ENCODE peak calls at places on chromosomes 6 and 20, in six cellular contexts. A is H9; O is CD8-positive, alpha-beta memory T cell; F is upper lobe of left lung; R is CD8-positive, alpha-beta T cell; T is aorta. H is an unnamed sample.

GRCh38 chr6:109179507-109179906 is 84.2 kb downstream of the CEP57L1 start:
- DNase-seq in A (no peak), O (no peak), F (no peak), R (no peak), T (no peak), H (no peak)

GRCh38 chr6:2977290-2977689 is 5.9 kb upstream of the SERPINB6 start:
- DNase-seq in A (no peak), O (no peak), F (no peak), R (no peak), T (no peak), H (no peak)

GRCh38 chr20:64053841-64054661 is 4.6 kb upstream of the SOX18 start:
- DNase-seq in A (peak), O (no peak), F (peak), R (no peak), T (no peak), H (no peak)

GRCh38 chr6:46325561-46326525 is 155.1 kb upstream of the ENPP5 start:
- DNase-seq in A (no peak), O (peak), F (no peak), R (no peak), T (peak), H (peak)

GRCh38 chr6:88368071-88368787 is 202.1 kb upstream of the CNR1 start:
- DNase-seq in A (no peak), O (no peak), F (no peak), R (no peak), T (no peak), H (no peak)

GRCh38 chr6:169619650-169620049 is 82.2 kb downstream of the WDR27 start:
- DNase-seq in A (no peak), O (no peak), F (no peak), R (no peak), T (no peak), H (no peak)

GRCh38 chr6:14665827-14666724 is 548.5 kb downstream of the CD83 start:
- DNase-seq in A (no peak), O (no peak), F (peak), R (no peak), T (no peak), H (no peak)

GRCh38 chr20:24651171-24651972 is 181.9 kb downstream of the SYNDIG1 start:
- DNase-seq in A (no peak), O (no peak), F (no peak), R (no peak), T (no peak), H (no peak)

GRCh38 chr6:130432838-130433237 is 67.0 kb downstream of the TMEM200A start:
- DNase-seq in A (no peak), O (no peak), F (no peak), R (no peak), T (no peak), H (no peak)

GRCh38 chr20:58634121-58634817 is 16.8 kb upstream of the STX16 start:
- DNase-seq in A (no peak), O (no peak), F (no peak), R (no peak), T (no peak), H (no peak)

GRCh38 chr20:5621305-5621704 is 128.9 kb upstream of the SHLD1 start:
- DNase-seq in A (no peak), O (no peak), F (no peak), R (no peak), T (no peak), H (no peak)

GRCh38 chr6:80742481-80742880 is 636.0 kb downstream of the BCKDHB start:
- DNase-seq in A (no peak), O (no peak), F (no peak), R (no peak), T (no peak), H (no peak)

GRCh38 chr6:35053701-35054100 is 87.4 kb downstream of the TCP11 start:
- DNase-seq in A (no peak), O (no peak), F (no peak), R (no peak), T (no peak), H (no peak)

GRCh38 chr20:49452011-49452482 is 30.4 kb downstream of the KCNB1 start:
- DNase-seq in A (no peak), O (no peak), F (no peak), R (no peak), T (no peak), H (peak)

GRCh38 chr6:52420668-52421358 is 671 bp downstream of the EFHC1 start:
- DNase-seq in A (peak), O (no peak), F (no peak), R (no peak), T (no peak), H (no peak)

GRCh38 chr6:143673638-143674037 is 4.1 kb upstream of the PHACTR2 start:
- DNase-seq in A (no peak), O (no peak), F (peak), R (no peak), T (no peak), H (no peak)

GRCh38 chr6:10030942-10031537 is 383.8 kb downstream of the TFAP2A start:
- DNase-seq in A (no peak), O (no peak), F (no peak), R (no peak), T (no peak), H (no peak)
- H3K27ac ChIP-seq in A (no peak), O (no peak), F (no peak), R (no peak), T (no peak), H (no peak)

GRCh38 chr6:125752773-125753172 is 3.3 kb downstream of the HEY2 start:
- DNase-seq in A (no peak), O (no peak), F (no peak), R (no peak), T (no peak), H (no peak)

GRCh38 chr6:125750692-125751333 is 1.4 kb downstream of the HEY2 start:
- DNase-seq in A (no peak), O (no peak), F (no peak), R (no peak), T (no peak), H (no peak)

GRCh38 chr6:125749864-125750691 is 646 bp downstream of the HEY2 start:
- DNase-seq in A (no peak), O (peak), F (no peak), R (no peak), T (peak), H (no peak)

GRCh38 chr6:125753218-125753936 is 3.9 kb downstream of the HEY2 start:
- DNase-seq in A (no peak), O (peak), F (no peak), R (no peak), T (no peak), H (no peak)

GRCh38 chr6:125751334-125751916 is 2.0 kb downstream of the HEY2 start:
- DNase-seq in A (no peak), O (no peak), F (no peak), R (no peak), T (no peak), H (no peak)
- H3K27ac ChIP-seq in A (no peak), O (no peak), F (no peak), R (no peak), T (peak), H (no peak)

GRCh38 chr6:157047328-157047727 is 270.1 kb downstream of the ARID1B start:
- DNase-seq in A (no peak), O (no peak), F (no peak), R (no peak), T (no peak), H (no peak)

GRCh38 chr6:157047951-157048350 is 270.8 kb downstream of the ARID1B start:
- DNase-seq in A (no peak), O (no peak), F (no peak), R (no peak), T (no peak), H (no peak)

GRCh38 chr6:157050537-157051280 is 272.6 kb downstream of the TMEM242 start:
- DNase-seq in A (no peak), O (no peak), F (no peak), R (no peak), T (no peak), H (no peak)

GRCh38 chr6:157046776-157047175 is 269.6 kb downstream of the ARID1B start:
- DNase-seq in A (no peak), O (no peak), F (no peak), R (no peak), T (no peak), H (no peak)

GRCh38 chr6:157049126-157049525 is 271.9 kb downstream of the ARID1B start:
- DNase-seq in A (no peak), O (no peak), F (peak), R (no peak), T (no peak), H (no peak)
- H3K27ac ChIP-seq in A (no peak), O (peak), F (no peak), R (no peak), T (no peak), H (no peak)

GRCh38 chr6:166637001-166637400 is 9.9 kb upstream of the RPS6KA2 start:
- DNase-seq in A (no peak), O (no peak), F (no peak), R (no peak), T (peak), H (no peak)
- H3K27ac ChIP-seq in A (no peak), O (no peak), F (peak), R (no peak), T (no peak), H (no peak)

GRCh38 chr20:45945678-45946148 is 11.2 kb downstream of the PCIF1 start:
- DNase-seq in A (no peak), O (no peak), F (no peak), R (no peak), T (no peak), H (no peak)
- H3K27ac ChIP-seq in A (no peak), O (no peak), F (no peak), R (no peak), T (no peak), H (peak)

DNA sequence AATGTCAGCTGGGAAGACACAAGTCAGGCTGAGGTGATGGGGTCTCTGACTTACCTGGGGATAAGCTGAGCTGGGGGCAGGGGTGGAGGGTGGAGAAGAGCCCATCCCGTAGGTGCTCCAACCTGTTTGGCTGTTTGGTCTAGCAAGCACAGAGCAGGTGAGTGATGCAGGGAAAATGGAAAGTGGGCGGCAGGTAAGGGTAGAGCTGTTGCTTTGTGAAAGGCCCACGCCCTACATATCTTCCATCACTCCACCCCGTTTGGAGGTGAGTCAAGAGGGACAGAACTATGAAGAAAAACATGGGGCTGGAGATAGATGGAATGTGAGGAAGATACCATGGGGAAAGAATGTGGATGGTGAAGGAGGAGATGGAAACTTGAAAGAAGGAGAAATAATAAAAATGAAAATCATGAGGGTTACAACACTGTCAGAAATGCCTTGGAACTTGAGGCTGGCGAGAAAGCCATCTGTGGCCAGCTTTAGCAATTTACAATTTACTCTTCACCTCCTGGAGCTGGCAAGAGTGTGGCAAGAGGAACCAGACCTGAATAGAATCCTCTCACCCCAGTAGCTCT is 1.3 kb downstream of the LY6G6C start:
- DNase-seq in A (no peak), O (no peak), F (no peak), R (no peak), T (no peak), H (no peak)
- H3K27ac ChIP-seq in A (no peak), O (no peak), F (no peak), R (no peak), T (no peak), H (no peak)

DNA sequence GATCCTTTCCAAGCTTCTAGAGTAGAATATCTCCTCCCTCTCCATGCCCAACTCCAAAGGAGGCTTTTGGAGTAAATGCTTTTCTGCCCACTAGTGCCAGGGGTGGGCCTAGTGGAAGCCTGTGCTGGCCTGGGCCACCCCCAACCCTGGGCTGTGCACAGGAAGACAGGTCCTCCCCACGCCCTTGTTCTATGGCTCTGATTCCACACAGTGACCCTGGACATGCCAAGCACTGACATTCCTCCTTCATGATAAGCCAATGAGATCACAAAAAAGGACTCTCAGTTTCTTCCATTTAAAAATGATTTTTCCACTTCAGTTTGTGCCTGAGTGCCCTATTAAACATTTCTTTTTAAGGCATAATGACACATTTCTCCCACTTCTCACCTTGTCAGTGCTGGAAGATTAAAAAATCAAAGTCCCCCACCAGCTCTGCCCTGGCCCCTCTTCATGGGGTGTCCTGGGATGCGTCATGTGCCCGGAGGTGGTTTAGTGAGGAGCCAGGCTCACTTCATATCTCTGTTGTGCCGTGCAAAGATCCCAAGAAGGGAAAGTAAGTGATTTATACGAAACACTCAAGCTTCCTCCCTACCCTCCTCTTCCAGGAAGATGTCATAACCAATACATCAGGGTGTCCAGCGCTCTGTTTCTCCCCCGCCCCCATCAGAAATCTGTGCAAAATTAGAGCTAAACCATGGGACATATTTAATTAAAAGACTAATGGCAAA is 255.0 kb downstream of the NRN1 start:
- DNase-seq in A (no peak), O (no peak), F (no peak), R (no peak), T (no peak), H (no peak)
- H3K27ac ChIP-seq in A (no peak), O (no peak), F (no peak), R (no peak), T (no peak), H (no peak)

DNA sequence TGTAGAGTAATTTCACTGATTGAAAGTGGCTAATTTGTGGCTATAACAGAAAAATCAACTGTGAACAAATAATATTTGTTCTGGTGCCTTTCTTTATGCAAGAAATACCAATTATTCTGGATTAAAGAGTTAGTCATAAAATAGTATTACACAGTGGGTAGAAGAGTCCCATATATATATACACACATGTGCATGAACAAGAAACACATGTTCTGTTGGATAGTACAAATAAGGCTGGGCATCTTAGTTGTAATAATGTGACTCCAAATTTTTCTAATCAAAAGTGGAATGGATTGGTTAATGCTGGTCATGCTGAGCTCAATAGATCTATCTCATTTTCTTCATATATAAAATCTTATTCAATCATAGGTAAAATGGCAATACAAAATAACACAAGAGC is 179.4 kb downstream of the OGFRL1 start:
- DNase-seq in A (no peak), O (no peak), F (no peak), R (no peak), T (no peak), H (no peak)
- H3K27ac ChIP-seq in A (no peak), O (no peak), F (no peak), R (no peak), T (no peak), H (no peak)

DNA sequence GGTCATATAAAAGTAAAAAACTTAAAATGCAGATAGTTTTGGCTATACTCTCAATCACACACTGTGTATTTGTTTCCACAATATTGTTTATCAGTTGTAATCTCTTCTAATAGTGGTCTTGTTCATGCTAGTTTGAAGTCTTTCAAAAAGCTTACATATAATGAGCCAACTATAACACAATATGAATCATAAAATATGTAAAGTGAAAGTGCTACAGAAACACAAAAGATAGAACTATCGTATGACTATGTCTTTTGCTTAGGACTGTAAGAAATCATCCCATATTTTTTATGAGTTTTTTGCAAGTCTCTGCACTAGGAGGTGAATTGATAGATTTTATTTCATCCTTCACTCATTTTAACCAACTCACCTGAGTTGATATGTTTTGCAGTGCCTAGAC is 136.0 kb downstream of the MMUT start:
- DNase-seq in A (no peak), O (no peak), F (no peak), R (no peak), T (no peak), H (no peak)
- H3K27ac ChIP-seq in A (no peak), O (no peak), F (no peak), R (no peak), T (no peak), H (no peak)

H was measured in substantia nigra.